ENCODE peak calls at places on chromosomes 3 and 15, in six cellular contexts. One of them, this sample, is unnamed.

GRCh38 chr15:34837246-34838016 is 42.1 kb upstream of the ACTC1 start:
- DNase-seq in COR-L47: no peak
- DNase-seq in effector memory CD4-positive, alpha-beta T cell: no peak
- DNase-seq in EL: peak; percentile 85
- DNase-seq in aorta: no peak
- DNase-seq in adrenal gland: peak; percentile 63
- DNase-seq in this sample: no peak

GRCh38 chr15:80849308-80849707 is 70.1 kb downstream of the CEMIP start:
- DNase-seq in effector memory CD4-positive, alpha-beta T cell: no peak
- DNase-seq in COR-L47: no peak
- DNase-seq in adrenal gland: peak; percentile 43
- DNase-seq in aorta: peak; percentile 78
- DNase-seq in EL: peak; percentile 91
- DNase-seq in this sample: no peak

GRCh38 chr3:111582114-111582461 is 13.1 kb downstream of the ZBED2 start:
- DNase-seq in COR-L47: no peak
- DNase-seq in effector memory CD4-positive, alpha-beta T cell: no peak
- DNase-seq in EL: peak; percentile 94
- DNase-seq in aorta: no peak
- DNase-seq in adrenal gland: no peak
- DNase-seq in this sample: no peak

GRCh38 chr3:143222505-143222904 is 102.9 kb downstream of the CHST2 start:
- DNase-seq in adrenal gland: peak; percentile 15
- DNase-seq in effector memory CD4-positive, alpha-beta T cell: no peak
- DNase-seq in EL: no peak
- DNase-seq in COR-L47: no peak
- DNase-seq in aorta: no peak
- DNase-seq in this sample: no peak

GRCh38 chr3:11690863-11691833 is 47.4 kb upstream of the VGLL4 start:
- DNase-seq in EL: peak; percentile 60
- DNase-seq in aorta: no peak
- DNase-seq in effector memory CD4-positive, alpha-beta T cell: no peak
- DNase-seq in COR-L47: no peak
- DNase-seq in adrenal gland: no peak
- DNase-seq in this sample: no peak

GRCh38 chr3:123832712-123833397 is 51.3 kb downstream of the MYLK start:
- DNase-seq in effector memory CD4-positive, alpha-beta T cell: no peak
- DNase-seq in aorta: no peak
- DNase-seq in EL: no peak
- DNase-seq in adrenal gland: no peak
- DNase-seq in COR-L47: no peak
- DNase-seq in this sample: no peak

GRCh38 chr15:57923750-57924149 is 141.8 kb downstream of the ALDH1A2 start:
- DNase-seq in COR-L47: no peak
- DNase-seq in EL: peak; percentile 7
- DNase-seq in effector memory CD4-positive, alpha-beta T cell: no peak
- DNase-seq in adrenal gland: no peak
- DNase-seq in aorta: no peak
- DNase-seq in this sample: no peak

GRCh38 chr15:68739390-68740075 is 81.2 kb downstream of the ANP32A start:
- DNase-seq in EL: no peak
- DNase-seq in adrenal gland: no peak
- DNase-seq in aorta: no peak
- DNase-seq in COR-L47: no peak
- DNase-seq in effector memory CD4-positive, alpha-beta T cell: no peak
- DNase-seq in this sample: no peak

GRCh38 chr15:23387791-23388190 is 33.2 kb downstream of the GOLGA8S start:
- DNase-seq in adrenal gland: no peak
- DNase-seq in aorta: no peak
- DNase-seq in EL: no peak
- DNase-seq in effector memory CD4-positive, alpha-beta T cell: no peak
- DNase-seq in COR-L47: no peak
- DNase-seq in this sample: no peak

GRCh38 chr3:60760145-60760544 is 491.1 kb downstream of the FHIT start:
- DNase-seq in effector memory CD4-positive, alpha-beta T cell: no peak
- DNase-seq in adrenal gland: no peak
- DNase-seq in COR-L47: no peak
- DNase-seq in aorta: no peak
- DNase-seq in EL: no peak
- DNase-seq in this sample: no peak

GRCh38 chr15:33852570-33852969 is 115.7 kb upstream of the CHRM5 start:
- DNase-seq in aorta: no peak
- DNase-seq in effector memory CD4-positive, alpha-beta T cell: no peak
- DNase-seq in EL: peak; percentile 75
- DNase-seq in COR-L47: no peak
- DNase-seq in adrenal gland: no peak
- DNase-seq in this sample: no peak

GRCh38 chr3:55162031-55162784 is 234.3 kb upstream of the LRTM1 start:
- DNase-seq in adrenal gland: peak; percentile 10
- DNase-seq in COR-L47: no peak
- DNase-seq in effector memory CD4-positive, alpha-beta T cell: no peak
- DNase-seq in aorta: no peak
- DNase-seq in EL: peak; percentile 88
- DNase-seq in this sample: no peak

GRCh38 chr3:129112308-129113052 is 9.1 kb downstream of the RAB43 start:
- DNase-seq in adrenal gland: no peak
- DNase-seq in EL: no peak
- DNase-seq in aorta: no peak
- DNase-seq in COR-L47: no peak
- DNase-seq in effector memory CD4-positive, alpha-beta T cell: no peak
- DNase-seq in this sample: no peak

GRCh38 chr3:170848294-170848917 is 21.6 kb downstream of the RPL22L1 start:
- DNase-seq in COR-L47: no peak
- DNase-seq in effector memory CD4-positive, alpha-beta T cell: no peak
- DNase-seq in EL: peak; percentile 25
- DNase-seq in adrenal gland: no peak
- DNase-seq in aorta: no peak
- DNase-seq in this sample: no peak

GRCh38 chr3:183491923-183492848 is 63.3 kb downstream of the KLHL6 start:
- DNase-seq in COR-L47: no peak
- DNase-seq in aorta: no peak
- DNase-seq in effector memory CD4-positive, alpha-beta T cell: no peak
- DNase-seq in EL: no peak
- DNase-seq in adrenal gland: no peak
- DNase-seq in this sample: no peak

GRCh38 chr15:70266412-70267089 is 168.8 kb upstream of the TLE3 start:
- DNase-seq in effector memory CD4-positive, alpha-beta T cell: no peak
- DNase-seq in adrenal gland: peak; percentile 73
- DNase-seq in aorta: peak; percentile 90
- DNase-seq in EL: no peak
- DNase-seq in COR-L47: no peak
- DNase-seq in this sample: no peak

GRCh38 chr3:48848816-48849515 is 1.3 kb upstream of the PRKAR2A start:
- DNase-seq in COR-L47: no peak
- DNase-seq in effector memory CD4-positive, alpha-beta T cell: no peak
- DNase-seq in adrenal gland: no peak
- DNase-seq in aorta: no peak
- DNase-seq in EL: no peak
- DNase-seq in this sample: no peak

This sample was measured in NCI-H345.